ENCODE peak calls at places on chromosomes 3 and 15, in seven cellular contexts. One of them, this sample, is unnamed.

GRCh38 chr15:64197425-64197824 is 34.6 kb upstream of the PPIB start:
- DNase-seq in CD4-positive, alpha-beta T cell: no peak
- DNase-seq in right lobe of liver: no peak
- DNase-seq in PC-3: no peak
- DNase-seq in neural progenitor cell: no peak
- DNase-seq in CD8-positive, alpha-beta T cell: no peak
- DNase-seq in fibroblast of lung: peak
- DNase-seq in this sample: no peak

GRCh38 chr3:187295635-187296034 is 4.1 kb upstream of the MASP1 start:
- DNase-seq in CD4-positive, alpha-beta T cell: no peak
- DNase-seq in right lobe of liver: no peak
- DNase-seq in PC-3: peak
- DNase-seq in neural progenitor cell: peak
- DNase-seq in CD8-positive, alpha-beta T cell: no peak
- DNase-seq in fibroblast of lung: peak
- DNase-seq in this sample: peak

GRCh38 chr3:34683851-34684250 is 885.4 kb downstream of the PDCD6IP start:
- DNase-seq in CD4-positive, alpha-beta T cell: peak
- DNase-seq in right lobe of liver: peak
- DNase-seq in PC-3: peak
- DNase-seq in neural progenitor cell: peak
- DNase-seq in CD8-positive, alpha-beta T cell: no peak
- DNase-seq in fibroblast of lung: peak
- DNase-seq in this sample: peak

GRCh38 chr15:77819271-77819806 is 186.6 kb upstream of the LINGO1 start:
- DNase-seq in CD4-positive, alpha-beta T cell: no peak
- DNase-seq in right lobe of liver: no peak
- DNase-seq in PC-3: no peak
- DNase-seq in neural progenitor cell: peak
- DNase-seq in CD8-positive, alpha-beta T cell: no peak
- DNase-seq in fibroblast of lung: no peak
- DNase-seq in this sample: no peak

GRCh38 chr15:60582370-60583036 is 103.6 kb upstream of the ICE2 start:
- DNase-seq in CD4-positive, alpha-beta T cell: peak
- DNase-seq in right lobe of liver: no peak
- DNase-seq in PC-3: no peak
- DNase-seq in neural progenitor cell: no peak
- DNase-seq in CD8-positive, alpha-beta T cell: peak
- DNase-seq in fibroblast of lung: no peak
- DNase-seq in this sample: peak

GRCh38 chr3:4042070-4042469 is 242.8 kb downstream of the LRRN1 start:
- DNase-seq in CD4-positive, alpha-beta T cell: no peak
- DNase-seq in right lobe of liver: no peak
- DNase-seq in PC-3: no peak
- DNase-seq in neural progenitor cell: no peak
- DNase-seq in CD8-positive, alpha-beta T cell: no peak
- DNase-seq in fibroblast of lung: no peak
- DNase-seq in this sample: no peak

GRCh38 chr3:100269410-100270217 is 8.8 kb downstream of the TBC1D23 start:
- DNase-seq in CD4-positive, alpha-beta T cell: no peak
- DNase-seq in right lobe of liver: no peak
- DNase-seq in PC-3: peak
- DNase-seq in neural progenitor cell: no peak
- DNase-seq in CD8-positive, alpha-beta T cell: no peak
- DNase-seq in fibroblast of lung: peak
- DNase-seq in this sample: peak

GRCh38 chr15:69952210-69952555 is 145.5 kb downstream of the TLE3 start:
- DNase-seq in CD4-positive, alpha-beta T cell: no peak
- DNase-seq in right lobe of liver: no peak
- DNase-seq in PC-3: no peak
- DNase-seq in neural progenitor cell: no peak
- DNase-seq in CD8-positive, alpha-beta T cell: no peak
- DNase-seq in fibroblast of lung: no peak
- DNase-seq in this sample: no peak

GRCh38 chr3:126036056-126036549 is 47.8 kb downstream of the SLC41A3 start:
- DNase-seq in CD4-positive, alpha-beta T cell: no peak
- DNase-seq in right lobe of liver: no peak
- DNase-seq in PC-3: no peak
- DNase-seq in neural progenitor cell: no peak
- DNase-seq in CD8-positive, alpha-beta T cell: no peak
- DNase-seq in fibroblast of lung: no peak
- DNase-seq in this sample: no peak

DNA sequence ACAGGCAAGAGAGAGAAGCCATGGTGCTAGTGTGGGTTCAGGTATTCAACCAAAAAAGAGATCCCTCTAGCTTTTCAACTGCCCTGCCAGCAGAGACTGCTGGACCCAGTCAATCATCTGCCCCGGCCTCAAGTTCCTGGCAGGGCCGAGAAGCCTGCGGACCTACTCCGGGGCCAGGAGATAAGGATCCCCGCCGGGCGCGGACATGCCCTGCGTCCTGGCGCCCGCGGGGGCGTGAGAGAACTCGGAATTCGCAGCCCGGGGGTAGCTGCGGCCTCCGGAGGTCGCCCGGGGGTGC is 821 bp upstream of the MAGI1 start:
- DNase-seq in CD4-positive, alpha-beta T cell: no peak
- DNase-seq in right lobe of liver: peak
- DNase-seq in PC-3: peak
- DNase-seq in neural progenitor cell: peak
- DNase-seq in CD8-positive, alpha-beta T cell: no peak
- DNase-seq in fibroblast of lung: no peak
- DNase-seq in this sample: peak
- TF ChIP-seq CTCF in CD4-positive, alpha-beta T cell: no peak
- TF ChIP-seq CTCF in right lobe of liver: no peak
- TF ChIP-seq CTCF in PC-3: no peak
- TF ChIP-seq CTCF in neural progenitor cell: no peak
- TF ChIP-seq CTCF in CD8-positive, alpha-beta T cell: no peak
- TF ChIP-seq CTCF in fibroblast of lung: no peak
- TF ChIP-seq CTCF in this sample: no peak

GRCh38 chr3:133865136-133865855 is 30.4 kb downstream of the RAB6B start:
- DNase-seq in CD4-positive, alpha-beta T cell: no peak
- DNase-seq in right lobe of liver: no peak
- DNase-seq in PC-3: no peak
- DNase-seq in neural progenitor cell: no peak
- DNase-seq in CD8-positive, alpha-beta T cell: no peak
- DNase-seq in fibroblast of lung: no peak
- DNase-seq in this sample: no peak
- TF ChIP-seq CTCF in CD4-positive, alpha-beta T cell: no peak
- TF ChIP-seq CTCF in right lobe of liver: no peak
- TF ChIP-seq CTCF in PC-3: no peak
- TF ChIP-seq CTCF in neural progenitor cell: peak
- TF ChIP-seq CTCF in CD8-positive, alpha-beta T cell: no peak
- TF ChIP-seq CTCF in fibroblast of lung: no peak
- TF ChIP-seq CTCF in this sample: no peak

GRCh38 chr3:171165986-171166385 is 139.5 kb upstream of the SLC2A2 start:
- DNase-seq in CD4-positive, alpha-beta T cell: no peak
- DNase-seq in right lobe of liver: no peak
- DNase-seq in PC-3: no peak
- DNase-seq in neural progenitor cell: no peak
- DNase-seq in CD8-positive, alpha-beta T cell: no peak
- DNase-seq in fibroblast of lung: no peak
- DNase-seq in this sample: no peak

GRCh38 chr3:171168551-171168950 is 142.0 kb upstream of the SLC2A2 start:
- DNase-seq in CD4-positive, alpha-beta T cell: no peak
- DNase-seq in right lobe of liver: no peak
- DNase-seq in PC-3: no peak
- DNase-seq in neural progenitor cell: no peak
- DNase-seq in CD8-positive, alpha-beta T cell: no peak
- DNase-seq in fibroblast of lung: no peak
- DNase-seq in this sample: no peak

GRCh38 chr3:171169866-171170265 is 143.3 kb upstream of the SLC2A2 start:
- DNase-seq in CD4-positive, alpha-beta T cell: no peak
- DNase-seq in right lobe of liver: no peak
- DNase-seq in PC-3: no peak
- DNase-seq in neural progenitor cell: no peak
- DNase-seq in CD8-positive, alpha-beta T cell: no peak
- DNase-seq in fibroblast of lung: no peak
- DNase-seq in this sample: no peak

GRCh38 chr3:171169443-171169842 is 142.9 kb upstream of the SLC2A2 start:
- DNase-seq in CD4-positive, alpha-beta T cell: no peak
- DNase-seq in right lobe of liver: no peak
- DNase-seq in PC-3: no peak
- DNase-seq in neural progenitor cell: no peak
- DNase-seq in CD8-positive, alpha-beta T cell: no peak
- DNase-seq in fibroblast of lung: no peak
- DNase-seq in this sample: no peak

GRCh38 chr3:171168086-171168485 is 141.6 kb upstream of the SLC2A2 start:
- DNase-seq in CD4-positive, alpha-beta T cell: no peak
- DNase-seq in right lobe of liver: peak
- DNase-seq in PC-3: peak
- DNase-seq in neural progenitor cell: peak
- DNase-seq in CD8-positive, alpha-beta T cell: no peak
- DNase-seq in fibroblast of lung: no peak
- DNase-seq in this sample: peak
- TF ChIP-seq CTCF in CD4-positive, alpha-beta T cell: no peak
- TF ChIP-seq CTCF in right lobe of liver: peak
- TF ChIP-seq CTCF in PC-3: peak
- TF ChIP-seq CTCF in neural progenitor cell: peak
- TF ChIP-seq CTCF in CD8-positive, alpha-beta T cell: no peak
- TF ChIP-seq CTCF in fibroblast of lung: peak
- TF ChIP-seq CTCF in this sample: peak

DNA sequence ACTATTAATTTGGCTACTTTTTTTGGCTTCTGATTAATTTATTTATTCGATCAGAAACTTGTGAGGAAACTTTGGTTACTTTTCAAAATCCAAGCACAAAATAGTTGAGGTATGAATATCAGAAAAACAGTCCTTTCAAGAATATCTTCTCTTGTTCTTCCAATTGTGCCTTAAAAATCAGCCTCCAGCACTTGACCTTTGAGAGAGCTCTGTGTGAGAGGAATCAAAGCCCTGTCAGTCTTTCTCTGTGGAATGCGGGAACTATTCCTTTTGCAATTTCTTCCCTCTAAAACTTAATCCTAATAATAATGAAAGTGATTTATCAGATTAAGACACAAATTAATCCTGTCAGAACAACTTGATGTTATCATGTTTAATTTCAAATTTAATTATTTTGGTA is 185.9 kb downstream of the ABHD5 start:
- DNase-seq in CD4-positive, alpha-beta T cell: no peak
- DNase-seq in right lobe of liver: no peak
- DNase-seq in PC-3: no peak
- DNase-seq in neural progenitor cell: no peak
- DNase-seq in CD8-positive, alpha-beta T cell: no peak
- DNase-seq in fibroblast of lung: no peak
- DNase-seq in this sample: no peak
- TF ChIP-seq CTCF in CD4-positive, alpha-beta T cell: no peak
- TF ChIP-seq CTCF in right lobe of liver: no peak
- TF ChIP-seq CTCF in PC-3: no peak
- TF ChIP-seq CTCF in neural progenitor cell: no peak
- TF ChIP-seq CTCF in CD8-positive, alpha-beta T cell: no peak
- TF ChIP-seq CTCF in fibroblast of lung: no peak
- TF ChIP-seq CTCF in this sample: no peak

GRCh38 chr15:27532358-27532757 is 561.4 kb downstream of the GABRG3 start:
- DNase-seq in CD4-positive, alpha-beta T cell: no peak
- DNase-seq in right lobe of liver: no peak
- DNase-seq in PC-3: no peak
- DNase-seq in neural progenitor cell: no peak
- DNase-seq in CD8-positive, alpha-beta T cell: no peak
- DNase-seq in fibroblast of lung: no peak
- DNase-seq in this sample: no peak

GRCh38 chr15:27530994-27531393 is 560.0 kb downstream of the GABRG3 start:
- DNase-seq in CD4-positive, alpha-beta T cell: no peak
- DNase-seq in right lobe of liver: no peak
- DNase-seq in PC-3: no peak
- DNase-seq in neural progenitor cell: no peak
- DNase-seq in CD8-positive, alpha-beta T cell: no peak
- DNase-seq in fibroblast of lung: no peak
- DNase-seq in this sample: no peak

GRCh38 chr15:27527490-27528067 is 556.6 kb downstream of the GABRG3 start:
- DNase-seq in CD4-positive, alpha-beta T cell: no peak
- DNase-seq in right lobe of liver: no peak
- DNase-seq in PC-3: no peak
- DNase-seq in neural progenitor cell: peak
- DNase-seq in CD8-positive, alpha-beta T cell: no peak
- DNase-seq in fibroblast of lung: no peak
- DNase-seq in this sample: no peak
- TF ChIP-seq CTCF in CD4-positive, alpha-beta T cell: no peak
- TF ChIP-seq CTCF in right lobe of liver: no peak
- TF ChIP-seq CTCF in PC-3: peak
- TF ChIP-seq CTCF in neural progenitor cell: peak
- TF ChIP-seq CTCF in CD8-positive, alpha-beta T cell: no peak
- TF ChIP-seq CTCF in fibroblast of lung: no peak
- TF ChIP-seq CTCF in this sample: no peak